ENCODE peak calls at places on chromosomes 11 and 22, in ten cellular contexts. P is small intestine; X is heart left ventricle; Y is colonic mucosa; B is neuronal stem cell; C is A673; U is fibroblast of lung; G is CD4-positive, alpha-beta T cell; J is PC-3; I is mesenchymal stem cell. F is an unnamed sample.

GRCh38 chr22:26589367-26589844 is 526 bp downstream of the TPST2 start:
- DNase-seq in P (peak; percentile 66), X (peak; percentile 55), Y (peak; percentile 55), B (peak; percentile 17), C (peak; percentile 18), U (peak; percentile 29), G (peak; percentile 38), J (peak; percentile 4), I (peak; percentile 37), F (no peak)

GRCh38 chr22:43510226-43511070 is 98.6 kb downstream of the MPPED1 start:
- DNase-seq in P (no peak), X (no peak), Y (no peak), B (no peak), C (no peak), U (no peak), G (no peak), J (no peak), I (no peak), F (no peak)

GRCh38 chr11:73047773-73048371 is 94.2 kb downstream of the FCHSD2 start:
- DNase-seq in P (peak; percentile 49), X (no peak), Y (no peak), B (no peak), C (no peak), U (no peak), G (no peak), J (peak; percentile 26), I (peak; percentile 22), F (no peak)

GRCh38 chr22:40426671-40427070 is 56.3 kb downstream of the SGSM3 start:
- DNase-seq in P (no peak), X (no peak), Y (no peak), B (no peak), C (no peak), U (peak; percentile 85), G (no peak), J (no peak), I (peak; percentile 53), F (no peak)

GRCh38 chr11:65293909-65294381 is 20.7 kb upstream of the CDC42EP2 start:
- DNase-seq in P (no peak), X (peak; percentile 89), Y (no peak), B (no peak), C (no peak), U (no peak), G (no peak), J (no peak), I (peak; percentile 65), F (no peak)

GRCh38 chr11:60208951-60209350 is 26.1 kb upstream of the MS4A6A start:
- DNase-seq in P (no peak), X (no peak), Y (no peak), B (no peak), C (no peak), U (no peak), G (no peak), J (no peak), I (no peak), F (no peak)

GRCh38 chr11:6251120-6251733 is 8.4 kb upstream of the CCKBR start:
- DNase-seq in P (peak; percentile 79), X (peak; percentile 70), Y (peak; percentile 74), B (peak; percentile 68), C (peak; percentile 71), U (peak; percentile 51), G (peak; percentile 51), J (peak; percentile 78), I (peak; percentile 80), F (no peak)

GRCh38 chr11:87290304-87290922 is 252.7 kb downstream of the TMEM135 start:
- DNase-seq in P (peak; percentile 58), X (no peak), Y (no peak), B (peak; percentile 42), C (peak; percentile 91), U (peak; percentile 45), G (no peak), J (peak; percentile 93), I (peak; percentile 69), F (no peak)

GRCh38 chr11:60485987-60486386 is 6.6 kb upstream of the MS4A12 start:
- DNase-seq in P (peak; percentile 60), X (no peak), Y (peak; percentile 47), B (peak; percentile 9), C (peak; percentile 69), U (no peak), G (no peak), J (peak; percentile 85), I (peak; percentile 3), F (no peak)

GRCh38 chr11:67268036-67268683 is 1.9 kb downstream of the GRK2 start:
- DNase-seq in P (no peak), X (peak; percentile 28), Y (no peak), B (no peak), C (no peak), U (no peak), G (peak; percentile 65), J (no peak), I (no peak), F (no peak)

GRCh38 chr22:45604239-45604711 is 67.4 kb upstream of the ATXN10 start:
- DNase-seq in P (no peak), X (no peak), Y (no peak), B (no peak), C (no peak), U (peak; percentile 75), G (no peak), J (no peak), I (no peak), F (no peak)

GRCh38 chr11:100574894-100575769 is 112.0 kb upstream of the ARHGAP42 start:
- DNase-seq in P (peak; percentile 42), X (no peak), Y (no peak), B (no peak), C (peak; percentile 79), U (peak; percentile 34), G (no peak), J (peak; percentile 80), I (peak; percentile 55), F (no peak)

GRCh38 chr11:122268601-122269130 is 152.7 kb upstream of the BLID start:
- DNase-seq in P (no peak), X (no peak), Y (no peak), B (no peak), C (no peak), U (no peak), G (no peak), J (peak; percentile 52), I (no peak), F (no peak)

GRCh38 chr22:49395617-49396016 is 432.1 kb downstream of the BRD1 start:
- DNase-seq in P (no peak), X (no peak), Y (no peak), B (no peak), C (no peak), U (no peak), G (no peak), J (no peak), I (no peak), F (no peak)

GRCh38 chr22:49393526-49393925 is 434.1 kb downstream of the BRD1 start:
- DNase-seq in P (no peak), X (no peak), Y (no peak), B (no peak), C (no peak), U (no peak), G (no peak), J (no peak), I (no peak), F (no peak)

GRCh38 chr22:49392841-49393510 is 434.7 kb downstream of the BRD1 start:
- DNase-seq in P (no peak), X (no peak), Y (no peak), B (no peak), C (no peak), U (no peak), G (no peak), J (no peak), I (no peak), F (no peak)

GRCh38 chr22:49392247-49392646 is 435.4 kb downstream of the BRD1 start:
- DNase-seq in P (no peak), X (no peak), Y (no peak), B (no peak), C (no peak), U (no peak), G (no peak), J (no peak), I (no peak), F (no peak)

DNA sequence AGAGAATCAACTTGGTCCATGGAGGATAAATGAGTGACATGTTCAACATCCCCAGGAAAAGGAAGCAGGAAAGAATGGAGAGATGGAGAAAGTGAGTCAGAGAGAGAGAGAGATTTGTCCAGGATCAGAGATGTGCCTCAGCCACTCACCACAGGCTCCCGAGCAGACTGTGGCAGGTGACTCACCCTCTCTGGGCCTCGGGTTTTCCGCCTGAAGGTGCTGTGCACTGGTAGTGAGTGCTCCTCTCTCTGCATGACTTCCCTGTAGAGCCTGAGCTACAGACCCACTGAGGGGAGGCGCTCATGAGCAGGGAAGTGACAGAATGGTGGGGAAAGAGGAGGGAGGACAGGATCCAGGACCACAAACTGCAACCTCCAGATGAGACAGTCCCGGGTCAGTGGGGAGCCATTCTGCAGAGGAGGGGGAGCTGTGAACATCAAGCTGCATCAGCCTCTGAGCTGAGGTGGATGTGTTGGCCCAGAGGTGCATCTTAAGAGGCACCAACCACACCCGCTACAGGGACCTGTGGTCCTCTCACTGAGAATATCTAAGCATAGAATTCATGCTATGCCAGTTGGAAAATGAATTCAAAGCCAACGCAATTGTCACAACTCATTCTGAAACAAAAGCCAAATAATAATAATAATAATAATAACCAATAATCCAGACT is 433.4 kb downstream of the BRD1 start:
- DNase-seq in P (no peak), X (no peak), Y (peak; percentile 9), B (no peak), C (no peak), U (no peak), G (no peak), J (no peak), I (no peak), F (no peak)
- H3K9me3 ChIP-seq in P (no peaks in the 10 kb centered on the region), X (no peaks in the 10 kb centered on the region), Y (no peaks in the 10 kb centered on the region), B (no peaks in the 10 kb centered on the region), C (no peaks in the 10 kb centered on the region), U (no peaks in the 10 kb centered on the region), G (no peaks in the 10 kb centered on the region), J (no peaks in the 10 kb centered on the region), I (peaks cover 16% of the 10 kb centered on the region), F (no peaks in the 10 kb centered on the region)

GRCh38 chr11:44615041-44615513 is 49.6 kb downstream of the CD82 start:
- DNase-seq in P (no peak), X (peak; percentile 57), Y (no peak), B (no peak), C (no peak), U (no peak), G (no peak), J (no peak), I (no peak), F (no peak)
- H3K9me3 ChIP-seq in P (no peaks in the 10 kb centered on the region), X (no peaks in the 10 kb centered on the region), Y (no peaks in the 10 kb centered on the region), B (no peaks in the 10 kb centered on the region), C (no peaks in the 10 kb centered on the region), U (no peaks in the 10 kb centered on the region), G (no peaks in the 10 kb centered on the region), J (no peaks in the 10 kb centered on the region), I (no peaks in the 10 kb centered on the region), F (no peaks in the 10 kb centered on the region)

GRCh38 chr22:48459859-48460823 is 1367.5 kb downstream of the BRD1 start:
- DNase-seq in P (no peak), X (no peak), Y (no peak), B (no peak), C (no peak), U (no peak), G (no peak), J (no peak), I (no peak), F (no peak)
- H3K9me3 ChIP-seq in P (no peaks in the 10 kb centered on the region), X (no peaks in the 10 kb centered on the region), Y (no peaks in the 10 kb centered on the region), B (no peaks in the 10 kb centered on the region), C (no peaks in the 10 kb centered on the region), U (no peaks in the 10 kb centered on the region), G (no peaks in the 10 kb centered on the region), J (no peaks in the 10 kb centered on the region), I (no peaks in the 10 kb centered on the region), F (no peaks in the 10 kb centered on the region)

DNA sequence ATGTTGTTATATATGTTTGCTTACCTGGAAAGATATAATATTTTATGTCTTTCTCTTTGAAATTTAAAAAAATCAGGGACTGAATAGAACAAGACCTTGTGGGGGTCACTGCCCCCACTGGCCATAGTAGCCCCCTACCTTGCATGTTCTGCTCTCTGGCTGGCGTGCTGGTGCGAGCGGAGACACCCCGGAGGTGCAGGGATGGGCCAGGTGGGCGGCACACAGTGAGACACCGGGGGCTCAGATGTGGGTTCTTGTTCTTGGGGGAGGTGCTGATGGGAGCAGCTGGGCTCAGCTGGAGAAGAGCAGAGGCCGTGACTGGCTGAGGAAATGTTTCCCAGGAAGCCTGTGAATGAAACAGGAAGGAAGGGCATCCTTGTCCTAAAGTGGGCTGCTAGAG is 20.2 kb downstream of the GAB4 start:
- DNase-seq in P (no peak), X (no peak), Y (no peak), B (no peak), C (no peak), U (no peak), G (no peak), J (no peak), I (no peak), F (no peak)
- H3K9me3 ChIP-seq in P (no peaks in the 10 kb centered on the region), X (peaks cover 12% of the 10 kb centered on the region), Y (no peaks in the 10 kb centered on the region), B (peaks cover 43% of the 10 kb centered on the region), C (peaks cover 3% of the 10 kb centered on the region), U (no peaks in the 10 kb centered on the region), G (peaks cover 9% of the 10 kb centered on the region), J (no peaks in the 10 kb centered on the region), I (peaks cover 33% of the 10 kb centered on the region), F (no peaks in the 10 kb centered on the region)